ENCODE peak calls at places on chromosomes 16 and 17, in nine cellular contexts. One of them, this sample, is unnamed.
A peak's percentile ranks its signal among the peaks of the same experiment; 100 is the strongest.

GRCh38 chr17:1275962-1276736 is 3.3 kb upstream of the TRARG1 start:
- DNase-seq in GM12878: no peak
- DNase-seq in HCT116: peak; percentile 29
- DNase-seq in heart left ventricle: peak; percentile 48
- DNase-seq in adrenal gland: peak; percentile 61
- DNase-seq in suprapubic skin: no peak
- DNase-seq in prostate gland: peak; percentile 45
- DNase-seq in glutamatergic neuron: peak; percentile 88
- DNase-seq in endothelial cell of umbilical vein: peak; percentile 30
- DNase-seq in this sample: peak; percentile 60

GRCh38 chr16:75079346-75079926 is 37.1 kb downstream of the LDHD start:
- DNase-seq in suprapubic skin: no peak
- DNase-seq in HCT116: no peak
- DNase-seq in glutamatergic neuron: no peak
- DNase-seq in prostate gland: no peak
- DNase-seq in GM12878: no peak
- DNase-seq in heart left ventricle: no peak
- DNase-seq in adrenal gland: no peak
- DNase-seq in endothelial cell of umbilical vein: no peak
- DNase-seq in this sample: no peak

GRCh38 chr16:27426423-27427408 is 24.7 kb downstream of the IL21R start:
- DNase-seq in suprapubic skin: peak; percentile 74
- DNase-seq in GM12878: peak; percentile 93
- DNase-seq in adrenal gland: peak; percentile 75
- DNase-seq in HCT116: peak; percentile 28
- DNase-seq in prostate gland: no peak
- DNase-seq in heart left ventricle: no peak
- DNase-seq in endothelial cell of umbilical vein: peak; percentile 36
- DNase-seq in glutamatergic neuron: peak; percentile 5
- DNase-seq in this sample: no peak

GRCh38 chr17:16986391-16986790 is 14.5 kb upstream of the TNFRSF13B start:
- DNase-seq in prostate gland: no peak
- DNase-seq in suprapubic skin: no peak
- DNase-seq in adrenal gland: no peak
- DNase-seq in HCT116: no peak
- DNase-seq in endothelial cell of umbilical vein: no peak
- DNase-seq in heart left ventricle: no peak
- DNase-seq in glutamatergic neuron: no peak
- DNase-seq in GM12878: no peak
- DNase-seq in this sample: no peak

GRCh38 chr17:7405413-7405881 is 1.6 kb upstream of the TMEM256 start:
- DNase-seq in endothelial cell of umbilical vein: no peak
- DNase-seq in GM12878: no peak
- DNase-seq in prostate gland: no peak
- DNase-seq in suprapubic skin: no peak
- DNase-seq in HCT116: no peak
- DNase-seq in glutamatergic neuron: peak; percentile 49
- DNase-seq in adrenal gland: no peak
- DNase-seq in heart left ventricle: no peak
- DNase-seq in this sample: no peak

GRCh38 chr17:61504697-61505096 is 52.5 kb downstream of the TBX4 start:
- DNase-seq in GM12878: no peak
- DNase-seq in HCT116: no peak
- DNase-seq in adrenal gland: no peak
- DNase-seq in prostate gland: no peak
- DNase-seq in heart left ventricle: no peak
- DNase-seq in glutamatergic neuron: no peak
- DNase-seq in endothelial cell of umbilical vein: peak; percentile 39
- DNase-seq in suprapubic skin: no peak
- DNase-seq in this sample: no peak

GRCh38 chr16:49596699-49597291 is 223.2 kb downstream of the C16orf78 start:
- DNase-seq in endothelial cell of umbilical vein: no peak
- DNase-seq in glutamatergic neuron: peak; percentile 57
- DNase-seq in suprapubic skin: no peak
- DNase-seq in GM12878: no peak
- DNase-seq in adrenal gland: no peak
- DNase-seq in HCT116: no peak
- DNase-seq in prostate gland: no peak
- DNase-seq in heart left ventricle: no peak
- DNase-seq in this sample: no peak

GRCh38 chr17:885971-886571 is 93.5 kb downstream of the NXN start:
- DNase-seq in adrenal gland: peak; percentile 77
- DNase-seq in glutamatergic neuron: no peak
- DNase-seq in suprapubic skin: peak; percentile 89
- DNase-seq in endothelial cell of umbilical vein: no peak
- DNase-seq in heart left ventricle: no peak
- DNase-seq in GM12878: no peak
- DNase-seq in HCT116: no peak
- DNase-seq in prostate gland: peak; percentile 86
- DNase-seq in this sample: no peak

GRCh38 chr17:74959826-74960738 is 12.5 kb downstream of the HID1 start:
- DNase-seq in suprapubic skin: no peak
- DNase-seq in GM12878: no peak
- DNase-seq in heart left ventricle: no peak
- DNase-seq in prostate gland: no peak
- DNase-seq in adrenal gland: no peak
- DNase-seq in endothelial cell of umbilical vein: no peak
- DNase-seq in HCT116: no peak
- DNase-seq in glutamatergic neuron: no peak
- DNase-seq in this sample: no peak

GRCh38 chr16:58317608-58318152 is 22.9 kb upstream of the PRSS54 start:
- DNase-seq in GM12878: no peak
- DNase-seq in suprapubic skin: no peak
- DNase-seq in prostate gland: no peak
- DNase-seq in glutamatergic neuron: no peak
- DNase-seq in endothelial cell of umbilical vein: peak; percentile 85
- DNase-seq in heart left ventricle: peak; percentile 25
- DNase-seq in adrenal gland: no peak
- DNase-seq in HCT116: no peak
- DNase-seq in this sample: no peak

GRCh38 chr16:4370570-4371480 is 823 bp upstream of the VASN start:
- DNase-seq in adrenal gland: peak; percentile 71
- DNase-seq in prostate gland: no peak
- DNase-seq in endothelial cell of umbilical vein: no peak
- DNase-seq in GM12878: no peak
- DNase-seq in heart left ventricle: peak; percentile 80
- DNase-seq in suprapubic skin: no peak
- DNase-seq in HCT116: no peak
- DNase-seq in glutamatergic neuron: no peak
- DNase-seq in this sample: no peak

GRCh38 chr17:27354051-27354490 is 60.2 kb downstream of the WSB1 start:
- DNase-seq in glutamatergic neuron: no peak
- DNase-seq in prostate gland: no peak
- DNase-seq in heart left ventricle: no peak
- DNase-seq in HCT116: no peak
- DNase-seq in suprapubic skin: no peak
- DNase-seq in endothelial cell of umbilical vein: no peak
- DNase-seq in GM12878: no peak
- DNase-seq in adrenal gland: no peak
- DNase-seq in this sample: no peak

GRCh38 chr17:27354491-27355081 is 60.7 kb downstream of the WSB1 start:
- DNase-seq in glutamatergic neuron: no peak
- DNase-seq in suprapubic skin: no peak
- DNase-seq in endothelial cell of umbilical vein: no peak
- DNase-seq in heart left ventricle: no peak
- DNase-seq in adrenal gland: no peak
- DNase-seq in GM12878: no peak
- DNase-seq in HCT116: no peak
- DNase-seq in prostate gland: no peak
- DNase-seq in this sample: no peak

GRCh38 chr17:27351741-27352140 is 57.8 kb downstream of the WSB1 start:
- DNase-seq in prostate gland: no peak
- DNase-seq in suprapubic skin: no peak
- DNase-seq in HCT116: no peak
- DNase-seq in heart left ventricle: no peak
- DNase-seq in GM12878: no peak
- DNase-seq in glutamatergic neuron: no peak
- DNase-seq in endothelial cell of umbilical vein: no peak
- DNase-seq in adrenal gland: no peak
- DNase-seq in this sample: no peak

GRCh38 chr17:27352481-27353460 is 58.9 kb downstream of the WSB1 start:
- DNase-seq in HCT116: no peak
- DNase-seq in suprapubic skin: no peak
- DNase-seq in glutamatergic neuron: no peak
- DNase-seq in adrenal gland: no peak
- DNase-seq in GM12878: no peak
- DNase-seq in heart left ventricle: no peak
- DNase-seq in endothelial cell of umbilical vein: peak; percentile 74
- DNase-seq in prostate gland: no peak
- DNase-seq in this sample: no peak

DNA sequence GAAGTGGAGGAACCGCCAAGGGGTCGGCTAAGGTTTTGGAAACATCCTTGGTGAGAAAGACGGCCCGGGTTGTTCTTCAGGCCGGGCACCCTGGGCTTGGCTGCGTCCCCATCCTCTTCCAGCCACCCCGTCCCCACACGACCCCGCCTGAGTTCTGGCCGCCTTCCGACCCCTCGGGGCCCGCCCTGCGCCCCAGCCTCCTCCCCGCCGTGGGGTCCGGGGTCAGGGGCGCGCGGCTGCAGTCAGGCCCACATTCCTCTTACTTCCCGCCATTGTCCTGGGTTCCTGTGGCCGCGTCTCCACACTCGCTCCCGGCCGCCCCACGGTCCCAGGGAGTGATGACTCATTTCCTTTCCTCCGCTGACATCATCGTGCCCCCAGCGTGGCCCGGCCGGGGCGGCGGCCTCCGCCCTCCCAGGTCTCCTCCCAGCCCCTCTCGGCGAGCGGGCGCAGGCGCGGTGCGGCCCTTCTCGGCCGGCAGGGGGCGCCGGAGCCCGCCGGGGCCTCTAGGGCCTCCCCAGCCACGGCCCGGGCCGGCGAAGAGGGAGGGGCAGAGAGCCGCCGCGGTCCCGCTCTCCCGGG is 59.6 kb downstream of the WSB1 start:
- DNase-seq in prostate gland: peak; percentile 83
- DNase-seq in HCT116: peak; percentile 78
- DNase-seq in suprapubic skin: peak; percentile 95
- DNase-seq in endothelial cell of umbilical vein: peak; percentile 97
- DNase-seq in GM12878: peak; percentile 42
- DNase-seq in adrenal gland: peak; percentile 95
- DNase-seq in heart left ventricle: peak; percentile 96
- DNase-seq in glutamatergic neuron: peak; percentile 94
- DNase-seq in this sample: peak; percentile 91
- TF ChIP-seq CTCF in prostate gland: peak; percentile 97
- TF ChIP-seq CTCF in HCT116: peak; percentile 85
- TF ChIP-seq CTCF in suprapubic skin: peak; percentile 98
- TF ChIP-seq CTCF in endothelial cell of umbilical vein: peak; percentile 61
- TF ChIP-seq CTCF in GM12878: peak; percentile 93
- TF ChIP-seq CTCF in adrenal gland: peak; percentile 99
- TF ChIP-seq CTCF in heart left ventricle: peak; percentile 82
- TF ChIP-seq CTCF in glutamatergic neuron: peak; percentile 98
- TF ChIP-seq CTCF in this sample: peak; percentile 78

GRCh38 chr17:38871247-38871991 is 1.6 kb downstream of the LASP1 start:
- DNase-seq in GM12878: peak; percentile 45
- DNase-seq in heart left ventricle: peak; percentile 58
- DNase-seq in glutamatergic neuron: no peak
- DNase-seq in prostate gland: peak; percentile 21
- DNase-seq in HCT116: no peak
- DNase-seq in endothelial cell of umbilical vein: peak; percentile 75
- DNase-seq in adrenal gland: peak; percentile 88
- DNase-seq in suprapubic skin: no peak
- DNase-seq in this sample: no peak
- TF ChIP-seq CTCF in GM12878: peak; percentile 46
- TF ChIP-seq CTCF in heart left ventricle: no peak
- TF ChIP-seq CTCF in glutamatergic neuron: no peak
- TF ChIP-seq CTCF in prostate gland: no peak
- TF ChIP-seq CTCF in HCT116: no peak
- TF ChIP-seq CTCF in endothelial cell of umbilical vein: peak; percentile 4
- TF ChIP-seq CTCF in adrenal gland: no peak
- TF ChIP-seq CTCF in suprapubic skin: no peak
- TF ChIP-seq CTCF in this sample: no peak

DNA sequence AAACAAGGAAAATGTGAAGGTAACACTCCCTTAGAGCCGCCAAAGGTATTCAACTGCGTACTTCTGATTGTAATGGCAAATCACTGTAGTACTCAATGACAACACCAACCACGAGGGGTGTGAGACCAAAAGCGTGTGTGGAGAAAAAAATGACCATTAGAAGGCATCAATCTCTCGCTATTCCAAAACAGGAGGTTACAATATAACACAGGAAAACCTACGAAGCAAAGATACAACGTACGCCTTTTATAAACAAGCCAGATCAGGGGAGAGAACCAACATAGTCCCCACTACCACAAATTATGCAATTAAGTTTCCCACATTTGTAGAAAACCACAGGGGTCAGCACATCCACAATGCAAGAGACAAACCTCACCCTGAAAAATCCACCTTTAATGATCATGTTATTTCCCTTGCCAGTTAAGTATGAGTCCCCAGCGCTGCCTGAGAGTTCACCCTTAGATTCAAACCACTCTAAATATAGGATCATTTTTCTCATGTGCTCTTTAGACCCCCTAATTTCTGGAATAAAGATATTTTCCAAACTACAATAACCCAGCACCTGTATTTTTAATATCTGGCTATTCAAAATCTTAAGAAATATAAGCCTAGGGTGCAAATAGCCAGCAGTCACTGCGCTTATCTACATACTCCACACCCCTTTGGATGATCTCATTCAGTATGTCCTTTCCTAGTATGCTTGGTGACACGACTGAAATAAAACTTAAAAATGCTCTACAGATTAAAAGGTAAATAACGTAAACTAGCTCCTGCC is 12.4 kb downstream of the TEX14 start:
- DNase-seq in heart left ventricle: no peak
- DNase-seq in suprapubic skin: no peak
- DNase-seq in GM12878: peak; percentile 89
- DNase-seq in endothelial cell of umbilical vein: no peak
- DNase-seq in HCT116: peak; percentile 100
- DNase-seq in glutamatergic neuron: no peak
- DNase-seq in adrenal gland: no peak
- DNase-seq in prostate gland: no peak
- DNase-seq in this sample: no peak
- TF ChIP-seq CTCF in heart left ventricle: no peak
- TF ChIP-seq CTCF in suprapubic skin: no peak
- TF ChIP-seq CTCF in GM12878: no peak
- TF ChIP-seq CTCF in endothelial cell of umbilical vein: no peak
- TF ChIP-seq CTCF in HCT116: peak; percentile 34
- TF ChIP-seq CTCF in glutamatergic neuron: no peak
- TF ChIP-seq CTCF in adrenal gland: no peak
- TF ChIP-seq CTCF in prostate gland: no peak
- TF ChIP-seq CTCF in this sample: no peak

DNA sequence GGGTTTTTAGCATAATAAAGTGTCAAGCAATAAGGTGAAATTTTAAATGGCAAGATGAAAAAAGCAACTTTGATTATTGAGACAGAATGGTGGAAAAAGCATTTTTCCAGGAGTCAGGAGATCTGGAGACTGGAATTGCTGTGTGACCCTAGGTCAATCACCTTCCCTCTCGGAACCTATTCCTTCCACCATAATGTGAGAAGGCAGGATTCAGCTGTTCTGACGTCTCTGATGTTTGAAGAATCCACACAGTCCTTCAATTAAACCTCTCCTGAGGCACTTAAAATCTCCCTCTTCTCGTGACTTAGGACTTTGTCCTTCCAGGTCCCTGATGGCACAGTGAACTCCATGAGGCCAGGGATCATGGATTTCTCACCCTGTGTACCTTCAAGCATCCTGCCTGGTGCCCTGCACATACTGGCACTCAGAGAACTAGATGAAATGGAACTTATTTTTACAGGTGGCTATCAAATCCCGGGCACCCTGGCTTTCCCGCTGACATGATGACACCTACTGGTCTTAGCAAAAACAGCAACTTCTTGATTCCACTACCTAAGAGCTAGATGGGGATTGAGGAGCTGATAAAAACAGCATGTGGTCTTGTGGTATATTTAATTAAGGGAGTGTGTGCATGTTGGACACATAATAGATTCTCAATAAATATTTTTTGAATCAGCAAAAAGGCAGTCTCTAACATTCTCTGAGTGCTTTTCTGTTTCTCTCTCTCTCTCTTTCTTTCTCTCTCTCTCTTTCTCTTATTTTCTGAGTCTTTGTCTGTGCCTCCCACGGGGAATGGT is 2.3 kb upstream of the CCDC182 start:
- DNase-seq in endothelial cell of umbilical vein: peak; percentile 74
- DNase-seq in adrenal gland: peak; percentile 65
- DNase-seq in GM12878: no peak
- DNase-seq in HCT116: peak; percentile 76
- DNase-seq in glutamatergic neuron: peak; percentile 33
- DNase-seq in heart left ventricle: no peak
- DNase-seq in prostate gland: peak; percentile 43
- DNase-seq in suprapubic skin: no peak
- DNase-seq in this sample: peak; percentile 64
- TF ChIP-seq CTCF in endothelial cell of umbilical vein: peak; percentile 68
- TF ChIP-seq CTCF in adrenal gland: peak; percentile 75
- TF ChIP-seq CTCF in GM12878: peak; percentile 79
- TF ChIP-seq CTCF in HCT116: peak; percentile 98
- TF ChIP-seq CTCF in glutamatergic neuron: peak; percentile 78
- TF ChIP-seq CTCF in heart left ventricle: peak; percentile 81
- TF ChIP-seq CTCF in prostate gland: peak; percentile 46
- TF ChIP-seq CTCF in suprapubic skin: peak; percentile 35
- TF ChIP-seq CTCF in this sample: peak; percentile 99

This sample was measured in D721Med.